ENCODE peak calls at places on chromosomes 13 and 19, in seven cellular contexts. S is activated naive CD8-positive, alpha-beta T cell treated with anti-CD3 and anti-CD28 coated beads, Interleukin-2, amount 50 U/mL, for 24 hours; J is heart right ventricle; U is neural crest cell; T is WTC11; N is LHCN-M2; Q is pancreas. B is an unnamed sample.

GRCh38 chr13:38090913-38091312 is 221.3 kb upstream of the TRPC4 start:
- DNase-seq in U (no peak), Q (no peak), N (no peak), S (no peak), J (no peak), T (no peak), B (no peak)

GRCh38 chr19:39428309-39429112 is 7.2 kb downstream of the RPS16 start:
- DNase-seq in S (no peak), N (peak), J (peak), Q (peak), U (no peak), T (peak), B (peak)

GRCh38 chr19:3610745-3611717 is 4.4 kb upstream of the TBXA2R start:
- DNase-seq in T (no peak), J (peak), S (no peak), Q (no peak), U (no peak), N (no peak), B (no peak)

GRCh38 chr13:47672982-47673670 is 327.9 kb downstream of the SUCLA2 start:
- DNase-seq in Q (no peak), N (peak), J (peak), T (no peak), U (no peak), S (no peak), B (no peak)

GRCh38 chr19:29845576-29846176 is 33.9 kb downstream of the CCNE1 start:
- DNase-seq in Q (no peak), S (peak), J (no peak), T (no peak), U (no peak), N (peak), B (no peak)

GRCh38 chr13:30616927-30617314 is 799 bp upstream of the USPL1 start:
- DNase-seq in N (peak), J (no peak), Q (no peak), S (no peak), T (no peak), U (no peak), B (peak)

GRCh38 chr13:78160793-78161192 is 242.2 kb upstream of the EDNRB start:
- DNase-seq in U (no peak), Q (no peak), N (peak), J (no peak), T (no peak), S (no peak), B (no peak)

GRCh38 chr19:12047868-12048267 is 4.9 kb downstream of the ZNF878 start:
- DNase-seq in N (no peak), S (no peak), T (no peak), U (no peak), Q (no peak), J (no peak), B (no peak)

GRCh38 chr13:40799508-40799907 is 10.1 kb downstream of the SLC25A15 start:
- DNase-seq in T (no peak), J (no peak), N (no peak), Q (no peak), S (no peak), U (no peak), B (no peak)

GRCh38 chr13:57946361-57946760 is 314.8 kb downstream of the PCDH17 start:
- DNase-seq in N (no peak), S (no peak), T (no peak), U (no peak), J (no peak), Q (no peak), B (no peak)